ENCODE peak calls at places on chromosomes 11 and 22, in seven cellular contexts. Y is Caco-2, C is HFF-Myc, G is RWPE1, P is adrenal gland, F is GM23338, N is HL-60. T is an unnamed sample.

GRCh38 chr11:10114593-10115404 is 179.2 kb downstream of the SBF2 start:
- DNase-seq in Y (peak), C (no peak), G (no peak), P (no peak), F (no peak), N (no peak), T (no peak)

GRCh38 chr11:35302388-35302787 is 117.0 kb downstream of the SLC1A2 start:
- DNase-seq in Y (no peak), C (no peak), G (no peak), P (no peak), F (no peak), N (no peak), T (no peak)

GRCh38 chr22:44571566-44572413 is 73.8 kb upstream of the RTL6 start:
- DNase-seq in Y (no peak), C (no peak), G (no peak), P (peak), F (no peak), N (no peak), T (no peak)

GRCh38 chr11:93772123-93772522 is 12.0 kb upstream of the MED17 start:
- DNase-seq in Y (no peak), C (no peak), G (no peak), P (no peak), F (no peak), N (no peak), T (no peak)

GRCh38 chr11:119284344-119285157 is 32.4 kb downstream of the MCAM start:
- DNase-seq in Y (peak), C (no peak), G (peak), P (no peak), F (peak), N (no peak), T (peak)

GRCh38 chr11:111730871-111731591 is 35.2 kb downstream of the PPP2R1B start:
- DNase-seq in Y (no peak), C (no peak), G (no peak), P (no peak), F (no peak), N (no peak), T (peak)

GRCh38 chr11:113091578-113091844 is 130.3 kb downstream of the NCAM1 start:
- DNase-seq in Y (no peak), C (no peak), G (no peak), P (no peak), F (no peak), N (no peak), T (no peak)

GRCh38 chr11:69905611-69906452 is 86.6 kb upstream of the FGF3 start:
- DNase-seq in Y (no peak), C (no peak), G (no peak), P (no peak), F (no peak), N (no peak), T (no peak)

GRCh38 chr11:133038850-133039249 is 493.5 kb downstream of the OPCML start:
- DNase-seq in Y (no peak), C (no peak), G (no peak), P (no peak), F (no peak), N (no peak), T (no peak)

GRCh38 chr22:43126506-43127165 is 16.1 kb downstream of the BIK start:
- DNase-seq in Y (peak), C (peak), G (peak), P (no peak), F (no peak), N (no peak), T (peak)

GRCh38 chr11:90288207-90288821 is 65.5 kb upstream of the CHORDC1 start:
- DNase-seq in Y (peak), C (no peak), G (peak), P (no peak), F (peak), N (peak), T (peak)

GRCh38 chr11:26045082-26045481 is 286.8 kb upstream of the ANO3 start:
- DNase-seq in Y (no peak), C (no peak), G (no peak), P (no peak), F (no peak), N (no peak), T (peak)

GRCh38 chr11:43691806-43692205 is 11.3 kb downstream of the HSD17B12 start:
- DNase-seq in Y (no peak), C (no peak), G (no peak), P (no peak), F (no peak), N (no peak), T (no peak)

GRCh38 chr11:61149624-61150615 is 11.3 kb downstream of the VPS37C start:
- DNase-seq in Y (peak), C (no peak), G (peak), P (no peak), F (peak), N (no peak), T (no peak)

GRCh38 chr11:119782673-119783072 is 53.7 kb upstream of the NECTIN1 start:
- DNase-seq in Y (no peak), C (no peak), G (no peak), P (no peak), F (no peak), N (no peak), T (no peak)

GRCh38 chr11:37504066-37504611 is 906.1 kb upstream of the RAG2 start:
- DNase-seq in Y (peak), C (peak), G (peak), P (peak), F (peak), N (no peak), T (peak)

GRCh38 chr11:33634291-33634834 is 66.3 kb downstream of the C11orf91 start:
- DNase-seq in Y (no peak), C (no peak), G (peak), P (no peak), F (no peak), N (no peak), T (peak)

GRCh38 chr22:46387748-46388147 is 52.2 kb downstream of the TRMU start:
- DNase-seq in Y (no peak), C (no peak), G (no peak), P (no peak), F (no peak), N (no peak), T (no peak)

GRCh38 chr11:10594407-10594806 is 25.9 kb upstream of the LYVE1 start:
- DNase-seq in Y (no peak), C (no peak), G (peak), P (no peak), F (no peak), N (no peak), T (peak)

GRCh38 chr11:68261749-68262543 is 9.8 kb downstream of the C11orf24 start:
- DNase-seq in Y (no peak), C (no peak), G (no peak), P (no peak), F (no peak), N (no peak), T (no peak)
- TF ChIP-seq CTCF in Y (no peak), C (no peak), G (no peak), P (no peak), F (no peak), N (no peak), T (no peak)

DNA sequence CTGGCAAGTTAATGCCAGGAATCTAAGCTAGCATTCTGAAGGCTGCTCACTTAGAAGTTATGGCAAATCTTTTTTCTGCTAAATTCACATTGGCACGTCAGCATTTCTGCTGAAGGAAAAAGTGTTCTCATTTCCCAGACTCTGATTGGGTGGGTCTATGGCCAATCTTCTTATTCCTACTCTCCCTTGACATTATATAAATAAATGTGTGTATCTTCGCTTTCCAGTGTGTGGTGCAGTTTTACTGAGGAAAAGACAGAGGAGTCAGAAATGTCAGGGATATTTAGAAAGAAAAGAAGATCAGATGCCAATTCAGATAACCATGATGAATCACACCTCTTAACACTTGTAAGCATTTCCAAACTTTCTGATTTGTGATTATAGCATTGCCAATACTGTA is 3.2 kb upstream of the BDNF start:
- DNase-seq in Y (no peak), C (no peak), G (peak), P (no peak), F (no peak), N (no peak), T (no peak)
- TF ChIP-seq CTCF in Y (no peak), C (no peak), G (no peak), P (no peak), F (no peak), N (no peak), T (no peak)

GRCh38 chr22:32665676-32666075 is 135.8 kb upstream of the TIMP3 start:
- DNase-seq in Y (no peak), C (no peak), G (peak), P (no peak), F (no peak), N (no peak), T (peak)

GRCh38 chr22:32661737-32662586 is 139.5 kb upstream of the TIMP3 start:
- DNase-seq in Y (no peak), C (peak), G (no peak), P (no peak), F (no peak), N (no peak), T (no peak)

GRCh38 chr22:32662587-32662915 is 139.0 kb upstream of the TIMP3 start:
- DNase-seq in Y (no peak), C (no peak), G (no peak), P (no peak), F (no peak), N (no peak), T (no peak)

GRCh38 chr22:32660292-32660691 is 141.2 kb upstream of the TIMP3 start:
- DNase-seq in Y (peak), C (peak), G (peak), P (peak), F (peak), N (peak), T (peak)

DNA sequence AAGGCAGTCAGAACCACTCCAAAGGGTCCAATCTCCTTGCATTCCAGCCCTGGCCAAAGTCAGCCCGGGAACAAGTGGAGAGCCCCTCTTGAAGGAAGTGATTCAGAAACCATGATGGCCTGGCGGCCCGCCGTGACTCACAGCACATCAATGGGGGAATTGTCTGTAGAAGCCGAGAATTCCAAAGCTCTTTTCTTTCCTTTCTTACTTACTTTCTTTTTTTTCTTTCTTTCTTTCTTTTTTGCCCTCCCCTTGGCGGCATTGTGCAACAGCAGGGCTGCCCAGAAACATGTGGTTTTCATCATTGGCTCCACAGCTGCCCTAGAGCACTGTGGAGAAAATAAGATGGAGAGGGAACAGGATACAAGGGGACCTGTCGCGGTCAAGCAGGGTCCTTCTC is 140.2 kb upstream of the TIMP3 start:
- DNase-seq in Y (no peak), C (peak), G (peak), P (peak), F (no peak), N (no peak), T (peak)
- TF ChIP-seq CTCF in Y (no peak), C (no peak), G (no peak), P (no peak), F (no peak), N (no peak), T (no peak)

DNA sequence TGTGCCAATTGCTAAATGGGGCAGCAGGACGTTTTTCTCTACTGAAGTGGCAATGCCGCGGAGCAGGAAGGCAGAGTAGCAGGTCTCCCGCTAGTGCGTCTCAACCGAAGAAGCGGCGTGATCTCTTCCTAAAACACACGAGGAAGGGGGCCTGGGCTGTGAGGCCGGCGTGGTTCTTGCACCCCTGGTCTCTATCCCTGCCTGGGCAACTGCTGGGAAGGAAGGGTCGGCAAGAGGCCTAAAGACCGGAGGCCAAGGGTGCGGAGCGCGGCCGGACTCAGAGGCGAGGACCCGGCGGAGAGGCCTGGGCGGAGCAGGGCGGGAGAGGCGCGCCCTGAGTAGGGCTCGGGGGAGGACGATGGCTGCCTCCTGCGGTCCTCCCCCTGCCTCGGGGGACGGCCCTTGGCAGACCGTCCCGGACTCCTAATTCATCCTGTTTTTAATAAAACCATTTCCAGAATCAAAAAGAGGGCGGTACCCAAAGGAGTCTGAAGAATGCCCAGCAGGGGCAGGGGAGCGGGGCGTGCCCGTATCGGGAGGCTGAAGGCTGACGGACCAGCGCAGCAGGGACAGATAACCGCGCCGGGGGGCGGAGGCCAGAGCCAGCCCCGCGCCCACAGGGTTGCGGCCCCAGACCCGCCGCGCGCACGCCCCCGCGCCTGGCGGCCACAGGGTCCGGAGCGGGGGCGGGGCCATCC is 559 bp upstream of the APLP2 start:
- DNase-seq in Y (no peak), C (peak), G (peak), P (peak), F (peak), N (no peak), T (peak)
- TF ChIP-seq CTCF in Y (peak), C (no peak), G (no peak), P (peak), F (no peak), N (no peak), T (no peak)

GRCh38 chr11:64319421-64319761 is 1.5 kb downstream of the PRDX5 start:
- DNase-seq in Y (no peak), C (no peak), G (no peak), P (no peak), F (no peak), N (peak), T (no peak)
- TF ChIP-seq CTCF in Y (no peak), C (no peak), G (no peak), P (no peak), F (no peak), N (no peak), T (no peak)

GRCh38 chr11:67432655-67433349 is 4.5 kb downstream of the RPS6KB2 start:
- DNase-seq in Y (no peak), C (no peak), G (no peak), P (no peak), F (no peak), N (no peak), T (no peak)

GRCh38 chr11:67431346-67432249 is 3.3 kb downstream of the RPS6KB2 start:
- DNase-seq in Y (no peak), C (no peak), G (no peak), P (no peak), F (no peak), N (no peak), T (no peak)

GRCh38 chr11:67428052-67429001 is at the start of gene RPS6KB2:
- DNase-seq in Y (peak), C (peak), G (peak), P (peak), F (peak), N (peak), T (peak)

GRCh38 chr11:67429038-67429668 is 859 bp downstream of the RPS6KB2 start:
- DNase-seq in Y (no peak), C (no peak), G (peak), P (no peak), F (no peak), N (no peak), T (no peak)

GRCh38 chr11:67429722-67430121 is 1.4 kb downstream of the RPS6KB2 start:
- DNase-seq in Y (no peak), C (no peak), G (no peak), P (no peak), F (no peak), N (no peak), T (no peak)
- TF ChIP-seq CTCF in Y (no peak), C (no peak), G (no peak), P (no peak), F (no peak), N (no peak), T (no peak)

GRCh38 chr11:108593214-108593909 is at the start of gene EXPH5:
- DNase-seq in Y (peak), C (peak), G (peak), P (peak), F (peak), N (peak), T (peak)
- TF ChIP-seq CTCF in Y (no peak), C (no peak), G (no peak), P (no peak), F (no peak), N (no peak), T (peak)

GRCh38 chr11:63710476-63711217 is 29.3 kb downstream of the RTN3 start:
- DNase-seq in Y (peak), C (peak), G (no peak), P (no peak), F (no peak), N (no peak), T (no peak)
- TF ChIP-seq CTCF in Y (peak), C (no peak), G (no peak), P (no peak), F (no peak), N (no peak), T (no peak)